ENCODE peak calls at places on chromosomes 1 and 21, in six cellular contexts. V, M, Q, J, C and E are unnamed samples.
A peak's percentile ranks its signal among the peaks of the same experiment; 100 is the strongest.

GRCh38 chr1:42282024-42282579 is 52.9 kb downstream of the FOXJ3 start:
- DNase-seq in V (no peak), M (no peak), Q (no peak), J (no peak), C (peak; percentile 3), E (no peak)

GRCh38 chr1:3652538-3653285 is 396 bp downstream of the TP73 start:
- DNase-seq in V (no peak), M (peak; percentile 18), Q (peak; percentile 44), J (no peak), C (peak; percentile 9), E (no peak)

GRCh38 chr1:86537928-86538695 is 8.8 kb upstream of the CLCA4 start:
- DNase-seq in V (no peak), M (no peak), Q (no peak), J (no peak), C (no peak), E (no peak)

GRCh38 chr1:81840805-81841204 is 40.1 kb downstream of the ADGRL2 start:
- DNase-seq in V (no peak), M (no peak), Q (no peak), J (no peak), C (no peak), E (no peak)

GRCh38 chr1:186617860-186618780 is 62.1 kb downstream of the PTGS2 start:
- DNase-seq in V (peak; percentile 73), M (no peak), Q (no peak), J (no peak), C (no peak), E (no peak)

GRCh38 chr1:6080469-6080868 is 34.8 kb downstream of the KCNAB2 start:
- DNase-seq in V (no peak), M (no peak), Q (no peak), J (no peak), C (no peak), E (no peak)

GRCh38 chr21:45078877-45079281 is 4.5 kb downstream of the ADARB1 start:
- DNase-seq in V (no peak), M (no peak), Q (no peak), J (no peak), C (no peak), E (no peak)

GRCh38 chr1:60025552-60025951 is 48.0 kb downstream of the C1orf87 start:
- DNase-seq in V (no peak), M (no peak), Q (no peak), J (no peak), C (no peak), E (no peak)

GRCh38 chr1:7899741-7900140 is 40.9 kb downstream of the TNFRSF9 start:
- DNase-seq in V (no peak), M (no peak), Q (no peak), J (no peak), C (no peak), E (no peak)

GRCh38 chr1:2594001-2594640 is 7.5 kb downstream of the PRXL2B start:
- DNase-seq in V (no peak), M (no peak), Q (no peak), J (no peak), C (no peak), E (no peak)

GRCh38 chr1:232905324-232906034 is 44.9 kb upstream of the NTPCR start:
- DNase-seq in V (no peak), M (no peak), Q (peak; percentile 4), J (no peak), C (no peak), E (no peak)

GRCh38 chr1:194297999-194298598 is 1111.7 kb upstream of the B3GALT2 start:
- DNase-seq in V (no peak), M (no peak), Q (no peak), J (no peak), C (no peak), E (no peak)

GRCh38 chr1:113966013-113966412 is 13.3 kb upstream of the OLFML3 start:
- DNase-seq in V (no peak), M (no peak), Q (no peak), J (no peak), C (no peak), E (no peak)

GRCh38 chr1:54227091-54227602 is 27.2 kb downstream of the MRPL37 start:
- DNase-seq in V (no peak), M (peak; percentile 48), Q (no peak), J (no peak), C (peak; percentile 27), E (no peak)

GRCh38 chr21:45476582-45476981 is 65.7 kb downstream of the SLC19A1 start:
- DNase-seq in V (no peak), M (no peak), Q (no peak), J (no peak), C (no peak), E (no peak)

GRCh38 chr1:9715536-9716226 is 64.2 kb downstream of the PIK3CD start:
- DNase-seq in V (no peak), M (no peak), Q (no peak), J (no peak), C (no peak), E (no peak)

GRCh38 chr1:43506233-43506632 is 24.4 kb upstream of the PTPRF start:
- DNase-seq in V (no peak), M (no peak), Q (no peak), J (no peak), C (no peak), E (no peak)

GRCh38 chr1:165467706-165468105 is 22.8 kb upstream of the RXRG start:
- DNase-seq in V (no peak), M (no peak), Q (no peak), J (no peak), C (no peak), E (no peak)

GRCh38 chr1:14571810-14572767 is 26.4 kb upstream of the KAZN start:
- DNase-seq in V (no peak), M (no peak), Q (peak; percentile 48), J (no peak), C (no peak), E (peak; percentile 15)

GRCh38 chr1:55375617-55376258 is 160.6 kb upstream of the USP24 start:
- DNase-seq in V (no peak), M (peak; percentile 22), Q (peak; percentile 64), J (no peak), C (peak; percentile 34), E (peak; percentile 43)

GRCh38 chr1:228211091-228211870 is 3.4 kb downstream of the OBSCN start:
- DNase-seq in V (no peak), M (no peak), Q (no peak), J (no peak), C (no peak), E (no peak)

GRCh38 chr1:200693327-200693726 is 23.6 kb upstream of the DDX59 start:
- DNase-seq in V (no peak), M (no peak), Q (no peak), J (no peak), C (no peak), E (no peak)

GRCh38 chr21:37367758-37368535 is 1.4 kb downstream of the DYRK1A start:
- DNase-seq in V (no peak), M (no peak), Q (peak; percentile 71), J (no peak), C (no peak), E (no peak)

GRCh38 chr1:12578860-12579422 is 39.1 kb downstream of the DHRS3 start:
- DNase-seq in V (no peak), M (no peak), Q (no peak), J (no peak), C (no peak), E (no peak)

GRCh38 chr1:110630770-110631663 is 24.9 kb upstream of the KCNA2 start:
- DNase-seq in V (peak; percentile 84), M (peak; percentile 43), Q (peak; percentile 84), J (peak; percentile 54), C (peak; percentile 40), E (peak; percentile 70)

GRCh38 chr21:40070871-40071270 is 203.6 kb downstream of the PCP4 start:
- DNase-seq in V (no peak), M (no peak), Q (no peak), J (no peak), C (no peak), E (no peak)

GRCh38 chr1:10776206-10776905 is 20.1 kb downstream of the CASZ1 start:
- DNase-seq in V (no peak), M (no peak), Q (no peak), J (no peak), C (no peak), E (no peak)

GRCh38 chr21:42424848-42425602 is 21.3 kb downstream of the UBASH3A start:
- DNase-seq in V (no peak), M (no peak), Q (no peak), J (no peak), C (no peak), E (no peak)

GRCh38 chr1:58548381-58548780 is 1.9 kb upstream of the OMA1 start:
- DNase-seq in V (no peak), M (no peak), Q (no peak), J (no peak), C (peak; percentile 24), E (no peak)

GRCh38 chr21:35559128-35559831 is 501.0 kb downstream of the SETD4 start:
- DNase-seq in V (no peak), M (no peak), Q (peak; percentile 21), J (no peak), C (no peak), E (no peak)
- TF ChIP-seq ZNF274 in V (no peak), M (no peak), Q (no peak), J (no peak), C (no peak), E (no peak)

GRCh38 chr1:244207935-244208244 is 156.8 kb downstream of the ZBTB18 start:
- DNase-seq in V (no peak), M (no peak), Q (no peak), J (no peak), C (peak; percentile 75), E (no peak)

GRCh38 chr1:244205906-244206305 is 154.8 kb downstream of the ZBTB18 start:
- DNase-seq in V (no peak), M (no peak), Q (no peak), J (no peak), C (no peak), E (no peak)

GRCh38 chr1:244207042-244207934 is 156.2 kb downstream of the ZBTB18 start:
- DNase-seq in V (no peak), M (no peak), Q (no peak), J (no peak), C (no peak), E (no peak)

GRCh38 chr1:244204004-244204403 is 152.9 kb downstream of the ZBTB18 start:
- DNase-seq in V (no peak), M (no peak), Q (no peak), J (no peak), C (no peak), E (no peak)

GRCh38 chr1:244205171-244205570 is 154.1 kb downstream of the ZBTB18 start:
- DNase-seq in V (no peak), M (no peak), Q (no peak), J (no peak), C (no peak), E (no peak)
- TF ChIP-seq ZNF274 in V (no peak), M (no peak), Q (no peak), J (no peak), C (no peak), E (no peak)

DNA sequence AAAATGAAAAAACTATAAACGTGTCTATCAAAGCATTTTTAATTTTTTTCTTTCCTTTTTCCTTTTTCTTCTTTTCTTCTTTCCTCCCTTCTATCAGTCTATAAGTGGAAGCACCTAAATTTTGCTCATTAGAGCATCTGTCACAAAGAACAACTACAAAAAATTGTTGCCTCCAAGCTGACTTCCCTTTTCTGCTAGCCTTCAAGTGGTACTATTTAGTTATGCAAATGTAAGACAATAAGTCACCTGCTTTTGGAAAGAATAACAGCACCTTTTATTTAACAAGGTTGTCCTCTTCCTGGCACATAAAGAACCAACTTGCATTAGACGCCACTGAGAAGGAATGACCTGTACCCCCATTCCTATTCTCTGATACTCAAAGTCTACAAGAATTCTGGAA is 45.0 kb upstream of the C1orf53 start:
- DNase-seq in V (no peak), M (no peak), Q (no peak), J (no peak), C (no peak), E (no peak)
- TF ChIP-seq ZNF274 in V (no peak), M (no peak), Q (no peak), J (no peak), C (no peak), E (no peak)

GRCh38 chr1:243257189-243257588 is 1.3 kb downstream of the SDCCAG8 start:
- DNase-seq in V (no peak), M (no peak), Q (no peak), J (no peak), C (no peak), E (no peak)
- TF ChIP-seq ZNF274 in V (no peak), M (no peak), Q (no peak), J (no peak), C (no peak), E (no peak)